ENCODE peak calls at places on chromosomes 7 and 10, in nine cellular contexts. L is stomach, P is neuronal stem cell, S is neural progenitor cell, V is cardiac muscle cell, H is HepG2, Y is body of pancreas, T is right lobe of liver, D is Peyer's patch. M is an unnamed sample.

GRCh38 chr7:285731-286130 is 4.2 kb upstream of the FOXL3 start:
- DNase-seq in L (no peak), P (no peak), S (no peak), V (no peak), H (no peak), Y (no peak), T (no peak), D (no peak), M (no peak)

GRCh38 chr7:76063525-76063924 is 15.6 kb downstream of the MDH2 start:
- DNase-seq in L (peak; percentile 86), P (no peak), S (no peak), V (no peak), H (no peak), Y (peak; percentile 53), T (peak; percentile 67), D (no peak), M (no peak)

GRCh38 chr10:120371856-120372255 is 85.2 kb upstream of the PLPP4 start:
- DNase-seq in L (no peak), P (no peak), S (no peak), V (no peak), H (no peak), Y (no peak), T (no peak), D (no peak), M (no peak)

GRCh38 chr10:60663850-60664249 is 114.4 kb upstream of the CDK1 start:
- DNase-seq in L (no peak), P (no peak), S (no peak), V (no peak), H (peak; percentile 6), Y (no peak), T (no peak), D (no peak), M (no peak)

GRCh38 chr10:112471878-112472487 is 25.0 kb downstream of the VTI1A start:
- DNase-seq in L (no peak), P (peak; percentile 20), S (peak; percentile 49), V (peak; percentile 73), H (peak; percentile 52), Y (no peak), T (no peak), D (no peak), M (peak; percentile 68)

GRCh38 chr10:70380350-70381135 is 1.9 kb downstream of the LRRC20 start:
- DNase-seq in L (no peak), P (no peak), S (no peak), V (no peak), H (no peak), Y (no peak), T (no peak), D (no peak), M (no peak)

GRCh38 chr7:116354546-116355422 is 144.4 kb downstream of the TES start:
- DNase-seq in L (peak; percentile 72), P (no peak), S (no peak), V (peak; percentile 100), H (peak; percentile 12), Y (peak; percentile 83), T (peak; percentile 61), D (no peak), M (no peak)

GRCh38 chr7:41292457-41292856 is 410.4 kb downstream of the INHBA start:
- DNase-seq in L (no peak), P (no peak), S (no peak), V (no peak), H (no peak), Y (no peak), T (no peak), D (no peak), M (no peak)

GRCh38 chr7:75711634-75712494 is 26.9 kb downstream of the HIP1 start:
- DNase-seq in L (no peak), P (no peak), S (no peak), V (peak; percentile 66), H (no peak), Y (no peak), T (no peak), D (no peak), M (no peak)

GRCh38 chr7:38034062-38034907 is 113.8 kb downstream of the EPDR1 start:
- DNase-seq in L (no peak), P (no peak), S (no peak), V (no peak), H (no peak), Y (no peak), T (no peak), D (no peak), M (no peak)

GRCh38 chr10:118595064-118595420 is 406 bp downstream of the PRLHR start:
- DNase-seq in L (no peak), P (no peak), S (no peak), V (no peak), H (no peak), Y (no peak), T (no peak), D (no peak), M (no peak)

GRCh38 chr10:12835709-12836108 is 165.8 kb downstream of the CCDC3 start:
- DNase-seq in L (no peak), P (no peak), S (no peak), V (peak; percentile 67), H (no peak), Y (no peak), T (no peak), D (no peak), M (no peak)

GRCh38 chr7:74672343-74672915 is 14.9 kb downstream of the GTF2I start:
- DNase-seq in L (no peak), P (no peak), S (no peak), V (peak; percentile 28), H (no peak), Y (no peak), T (no peak), D (no peak), M (no peak)

GRCh38 chr10:84238909-84239308 is 2.4 kb downstream of the LRIT1 start:
- DNase-seq in L (no peak), P (no peak), S (no peak), V (no peak), H (no peak), Y (no peak), T (no peak), D (no peak), M (no peak)

GRCh38 chr10:59319854-59320253 is 42.5 kb downstream of the FAM13C start:
- DNase-seq in L (no peak), P (no peak), S (peak; percentile 16), V (no peak), H (no peak), Y (no peak), T (no peak), D (no peak), M (no peak)

GRCh38 chr10:104337985-104338735 is at the start of gene ITPRIP:
- DNase-seq in L (peak; percentile 77), P (peak; percentile 73), S (peak; percentile 86), V (peak; percentile 91), H (peak; percentile 33), Y (peak; percentile 76), T (peak; percentile 77), D (peak; percentile 85), M (peak; percentile 88)

DNA sequence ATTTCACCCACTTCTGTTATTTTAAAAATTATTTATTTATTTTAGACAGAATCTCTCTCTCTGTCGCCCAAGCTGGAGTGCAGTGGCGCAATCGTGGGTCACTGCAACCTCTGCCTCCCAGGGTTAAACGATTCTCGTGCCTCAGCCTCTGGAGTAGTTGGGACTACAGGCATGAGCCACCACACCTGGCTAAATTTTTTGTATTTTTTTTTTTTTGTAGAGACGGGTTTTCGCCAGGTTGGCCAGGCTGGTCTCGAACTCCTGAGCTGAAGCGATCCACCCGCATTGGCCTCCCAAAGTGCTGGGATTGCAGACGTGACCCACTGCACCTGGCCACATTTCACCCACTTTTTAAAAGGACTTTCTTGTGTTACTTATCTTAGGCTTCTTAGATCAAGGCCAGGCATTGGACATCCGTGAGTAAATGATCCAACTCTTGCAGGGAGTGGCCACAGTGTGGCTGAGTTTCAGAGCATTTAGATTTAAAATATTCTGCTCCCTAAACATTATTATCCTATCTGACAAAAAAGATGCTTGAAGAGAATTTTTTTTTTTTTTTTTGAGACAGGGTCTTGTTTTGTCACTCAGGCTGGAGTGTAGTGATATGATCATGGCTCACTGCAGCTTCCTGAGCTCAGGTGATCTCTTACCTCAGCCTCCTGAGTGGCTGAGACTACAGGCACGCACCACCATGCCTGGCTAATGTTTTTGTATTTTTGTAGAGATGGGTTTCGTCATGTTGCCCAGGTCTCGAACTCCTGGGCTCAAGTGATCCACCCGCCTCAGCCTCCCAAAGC is 14.4 kb downstream of the SNX10 start:
- DNase-seq in L (no peak), P (no peak), S (no peak), V (no peak), H (no peak), Y (no peak), T (peak; percentile 71), D (no peak), M (no peak)
- H3K36me3 ChIP-seq in L (no peaks in the 10 kb centered on the region), P (no peaks in the 10 kb centered on the region), S (no peaks in the 10 kb centered on the region), V (no peaks in the 10 kb centered on the region), H (peaks cover 2% of the 10 kb centered on the region), Y (no peaks in the 10 kb centered on the region), T (peaks cover 2% of the 10 kb centered on the region), D (no peaks in the 10 kb centered on the region), M (peaks cover 4% of the 10 kb centered on the region)

DNA sequence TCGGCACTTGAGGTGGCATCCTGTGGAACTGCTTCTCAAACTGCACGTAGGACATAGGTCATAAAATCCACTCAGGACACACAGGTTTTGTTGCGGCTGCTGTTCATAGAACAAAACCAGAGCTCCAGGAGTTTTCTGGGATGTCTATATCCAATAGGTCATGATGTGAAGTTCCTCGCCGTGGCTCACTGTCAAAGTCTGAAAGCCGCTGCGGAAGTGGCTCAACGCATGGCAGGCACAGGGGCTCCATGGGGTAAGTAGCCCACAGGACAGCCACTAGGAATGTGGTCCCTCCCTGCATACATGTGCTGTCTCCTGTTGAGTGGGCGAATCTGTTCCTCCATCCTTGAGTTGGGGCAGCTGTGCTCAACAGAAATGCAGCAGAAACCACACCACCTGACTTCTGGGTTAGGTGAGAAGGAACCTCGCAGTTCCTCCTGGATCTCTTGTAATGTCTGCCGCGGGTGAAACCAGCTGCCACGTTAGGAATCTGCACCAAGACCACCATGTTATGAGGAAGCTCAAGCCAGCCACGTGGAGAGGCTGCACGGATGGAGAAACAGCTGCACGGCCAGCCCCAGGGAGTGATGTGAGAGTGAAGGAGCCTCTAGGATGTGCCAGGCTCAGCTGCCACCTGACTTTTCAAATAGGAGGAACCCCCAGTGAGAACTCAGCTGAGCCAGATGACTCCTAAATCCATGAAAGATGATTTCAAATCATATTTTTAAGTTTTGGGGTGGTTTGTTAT is 72.0 kb downstream of the PRKAG2 start:
- DNase-seq in L (no peak), P (no peak), S (no peak), V (no peak), H (no peak), Y (peak; percentile 3), T (no peak), D (no peak), M (no peak)
- H3K27ac ChIP-seq in L (peak overlapping the region; percentile 78), P (no peak overlapping the region), S (no peak overlapping the region), V (no peak overlapping the region), H (no peak overlapping the region), Y (no peak overlapping the region), T (no peak overlapping the region), D (no peak overlapping the region), M (no peak overlapping the region)

DNA sequence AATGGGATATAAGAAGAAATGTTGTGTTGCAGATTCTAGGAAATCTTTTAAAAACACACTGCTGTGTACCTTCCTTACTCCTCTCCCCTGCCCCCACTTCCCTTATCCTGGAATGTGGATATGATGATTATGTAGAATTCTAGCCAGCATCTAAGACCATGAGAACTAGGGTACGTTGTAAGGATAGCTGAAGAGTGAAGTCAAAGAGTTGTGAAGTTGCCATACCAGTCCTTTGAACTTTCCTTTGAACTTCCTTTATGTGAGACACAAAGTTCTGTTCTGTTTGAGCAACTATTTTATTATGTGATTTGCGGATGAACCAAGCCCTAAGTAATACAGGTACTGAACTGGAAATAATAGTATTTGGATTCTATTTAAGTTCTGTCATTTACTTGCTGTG is 31.6 kb downstream of the RPA3 start:
- DNase-seq in L (no peak), P (no peak), S (no peak), V (peak; percentile 16), H (peak; percentile 38), Y (no peak), T (no peak), D (no peak), M (no peak)
- H3K4me1 ChIP-seq in L (peaks cover 12% of the 10 kb centered on the region), P (no peaks in the 10 kb centered on the region), S (peaks cover 4% of the 10 kb centered on the region), V (peaks cover 18% of the 10 kb centered on the region), H (peaks cover 6% of the 10 kb centered on the region), Y (peaks cover 24% of the 10 kb centered on the region), T (peaks cover 3% of the 10 kb centered on the region), D (no peaks in the 10 kb centered on the region), M (peaks cover 3% of the 10 kb centered on the region)

GRCh38 chr7:159060440-159060839 is 84.2 kb downstream of the VIPR2 start:
- DNase-seq in L (no peak), P (no peak), S (no peak), V (no peak), H (no peak), Y (no peak), T (no peak), D (no peak), M (no peak)
- H3K36me3 ChIP-seq in L (no peaks in the 10 kb centered on the region), P (no peaks in the 10 kb centered on the region), S (no peaks in the 10 kb centered on the region), V (no peaks in the 10 kb centered on the region), H (no peaks in the 10 kb centered on the region), Y (no peaks in the 10 kb centered on the region), T (no peaks in the 10 kb centered on the region), D (no peaks in the 10 kb centered on the region), M (no peaks in the 10 kb centered on the region)

M was measured in CD4-positive, CD25-positive, alpha-beta regulatory T cell.